ENCODE peak calls at places on chromosomes 13 and 19, in four cellular contexts. V, S, P and C are unnamed samples.

GRCh38 chr13:44795176-44795575 is 194.1 kb downstream of the NUFIP1 start:
- DNase-seq in P (no peak), V (peak; percentile 39), S (no peak), C (no peak)

GRCh38 chr13:20230913-20231838 is 943 bp downstream of the GJB6 start:
- DNase-seq in V (no peak), P (no peak), S (no peak), C (no peak)

GRCh38 chr13:37481005-37481857 is 117.3 kb downstream of the POSTN start:
- DNase-seq in V (no peak), S (no peak), P (no peak), C (peak; percentile 48)

GRCh38 chr13:107765724-107766436 is 449.5 kb downstream of the LIG4 start:
- DNase-seq in V (no peak), S (no peak), P (no peak), C (no peak)

GRCh38 chr13:108566413-108567170 is 62.8 kb upstream of the MYO16 start:
- DNase-seq in P (no peak), S (no peak), V (no peak), C (no peak)

GRCh38 chr19:52296400-52296772 is 583 bp upstream of the ZNF480 start:
- DNase-seq in P (no peak), V (no peak), S (no peak), C (no peak)

GRCh38 chr13:44815507-44816074 is 173.7 kb downstream of the NUFIP1 start:
- DNase-seq in V (no peak), P (peak; percentile 24), S (peak; percentile 88), C (peak; percentile 94)

GRCh38 chr19:49677232-49677881 is at the start of gene PRMT1:
- DNase-seq in V (no peak), S (no peak), P (no peak), C (no peak)

GRCh38 chr13:31172535-31172934 is 10.8 kb upstream of the HSPH1 start:
- DNase-seq in P (no peak), S (peak; percentile 62), V (no peak), C (peak; percentile 80)

GRCh38 chr13:112713517-112714253 is 23.8 kb downstream of the ATP11A start:
- DNase-seq in V (peak; percentile 70), S (no peak), P (no peak), C (no peak)

GRCh38 chr19:3443840-3444694 is 36.3 kb downstream of the SMIM24 start:
- DNase-seq in P (no peak), V (no peak), S (no peak), C (no peak)

GRCh38 chr19:2474232-2475017 is 1.5 kb upstream of the GADD45B start:
- DNase-seq in V (peak; percentile 97), S (no peak), P (peak; percentile 84), C (no peak)

GRCh38 chr19:46979103-46979769 is 40.4 kb upstream of the NPAS1 start:
- DNase-seq in P (no peak), V (no peak), S (no peak), C (no peak)

GRCh38 chr13:110503037-110503901 is 58.3 kb downstream of the RAB20 start:
- DNase-seq in V (no peak), S (peak; percentile 16), P (no peak), C (no peak)

GRCh38 chr19:9070066-9070465 is 16.8 kb upstream of the OR1M1 start:
- DNase-seq in P (no peak), S (no peak), V (no peak), C (no peak)

GRCh38 chr13:112638157-112638750 is 50.3 kb upstream of the TUBGCP3 start:
- DNase-seq in P (no peak), V (peak; percentile 79), S (no peak), C (no peak)

GRCh38 chr13:20231839-20232555 is at the start of gene GJB6:
- DNase-seq in P (no peak), V (no peak), S (no peak), C (no peak)

GRCh38 chr13:112947796-112948195 is 21.2 kb upstream of the MCF2L start:
- DNase-seq in P (no peak), S (no peak), V (no peak), C (no peak)

GRCh38 chr19:51124729-51125128 is at the start of gene SIGLEC9:
- DNase-seq in S (no peak), P (no peak), V (no peak), C (no peak)

GRCh38 chr13:69857188-69857821 is 250.3 kb upstream of the ATXN8OS start:
- DNase-seq in V (no peak), S (no peak), P (no peak), C (peak; percentile 28)

GRCh38 chr19:32287811-32288227 is 57.6 kb upstream of the ZNF507 start:
- DNase-seq in V (peak; percentile 93), P (peak; percentile 67), S (peak; percentile 59), C (peak; percentile 6)

GRCh38 chr13:80040977-80041310 is 300.0 kb downstream of the SPRY2 start:
- DNase-seq in S (no peak), P (no peak), V (no peak), C (no peak)

GRCh38 chr19:11322269-11323024 is 17.0 kb downstream of the RAB3D start:
- DNase-seq in V (no peak), P (no peak), S (no peak), C (no peak)

GRCh38 chr19:11405846-11406643 is 13.1 kb downstream of the RGL3 start:
- DNase-seq in V (no peak), S (no peak), P (no peak), C (no peak)

GRCh38 chr13:21913010-21913409 is 242.1 kb downstream of the FGF9 start:
- DNase-seq in V (no peak), P (no peak), S (no peak), C (no peak)

DNA sequence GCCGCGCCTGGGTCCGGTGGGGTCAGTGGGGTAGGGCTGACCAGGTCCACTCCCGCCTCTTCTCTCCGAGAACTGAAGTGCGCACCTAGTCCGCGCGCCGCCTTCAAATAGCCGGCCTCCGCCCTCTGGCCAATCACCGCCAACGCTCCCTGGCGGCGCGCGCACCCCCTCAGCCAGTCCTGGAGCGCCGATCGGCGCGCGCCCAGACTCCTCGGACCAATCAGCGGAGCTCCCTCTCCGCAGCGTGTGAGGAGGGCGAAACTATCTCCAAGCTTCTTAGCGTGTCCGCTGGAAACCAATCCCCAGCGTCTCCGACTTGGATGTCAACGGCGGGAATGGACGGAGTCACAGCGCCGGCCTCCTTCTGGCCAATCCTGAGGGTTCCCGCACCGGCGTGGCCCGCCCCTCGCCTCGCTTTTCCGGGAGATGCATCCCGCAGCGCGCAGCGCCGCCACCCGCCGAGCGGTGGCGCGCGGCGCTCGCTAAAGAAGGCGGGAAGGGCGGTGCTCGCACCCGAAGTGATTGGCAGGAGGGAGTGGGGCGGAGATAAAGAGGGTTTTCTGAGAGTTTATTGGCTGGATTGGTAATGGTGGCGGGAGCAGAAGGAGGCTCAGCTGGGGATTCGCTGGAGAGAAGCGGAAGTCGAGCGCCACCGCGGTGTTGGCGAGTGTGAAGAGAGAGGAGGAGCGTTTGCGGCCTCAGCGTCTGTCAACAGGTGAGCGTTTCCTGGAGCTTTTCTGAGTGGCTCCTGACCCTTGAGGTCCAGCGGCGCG is at the start of gene ASF1B:
- DNase-seq in V (peak; percentile 100), S (peak; percentile 100), P (peak; percentile 98), C (peak; percentile 100)
- TF ChIP-seq CTCF in V (peak; percentile 78), S (peak; percentile 59), P (peak; percentile 81), C (peak; percentile 62)

GRCh38 chr19:12665281-12665573 is 1.3 kb downstream of the MAN2B1 start:
- DNase-seq in S (no peak), V (no peak), P (peak; percentile 49), C (no peak)

GRCh38 chr19:12664406-12665280 is 1.9 kb downstream of the MAN2B1 start:
- DNase-seq in V (no peak), P (peak; percentile 54), S (no peak), C (no peak)

GRCh38 chr19:12666305-12667048 is at the start of the genes MAN2B1 and WDR83:
- DNase-seq in V (peak; percentile 93), P (peak; percentile 81), S (no peak), C (peak; percentile 20)

GRCh38 chr19:12667903-12668302 is 1.3 kb downstream of the WDR83 start:
- DNase-seq in V (no peak), S (no peak), P (no peak), C (no peak)

DNA sequence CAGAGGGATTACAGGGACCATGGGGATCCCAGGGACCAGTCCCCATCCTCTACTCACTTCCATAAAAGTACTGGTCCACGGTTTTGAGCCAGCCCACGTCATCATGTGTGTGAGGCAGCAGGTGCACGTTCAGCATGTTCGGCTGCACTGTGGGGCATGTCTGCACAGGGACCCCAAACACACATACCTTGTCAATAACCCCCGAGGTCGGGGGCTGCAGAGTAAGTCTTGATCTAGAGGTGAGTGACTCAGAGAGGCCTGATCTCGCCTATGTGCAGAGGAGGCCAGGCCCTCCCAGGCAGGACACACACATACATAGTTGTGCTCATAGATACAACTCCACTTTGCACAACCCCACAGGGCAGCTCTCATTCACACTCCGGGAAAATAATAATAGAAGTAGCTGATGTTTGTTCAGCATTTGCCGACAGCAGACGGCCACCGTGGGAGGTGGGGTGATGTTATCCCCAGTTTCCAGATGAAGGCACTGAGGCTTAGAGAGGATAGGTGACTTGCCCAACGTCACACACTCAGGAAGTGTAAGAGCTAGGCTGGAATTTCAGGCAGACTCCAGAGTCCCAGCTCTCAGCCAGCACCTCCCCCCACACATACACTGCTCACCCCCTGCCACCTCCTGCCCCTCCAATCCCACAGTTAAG is 767 bp downstream of the MAN2B1 start:
- DNase-seq in P (no peak), S (no peak), V (no peak), C (no peak)
- H3K4me3 ChIP-seq in P (peak overlapping the region; percentile 97), S (peak overlapping the region; percentile 80), V (peak overlapping the region; percentile 75), C (peak overlapping the region; percentile 57)

GRCh38 chr19:16403151-16403977 is 68.4 kb downstream of the EPS15L1 start:
- DNase-seq in P (no peak), S (no peak), V (no peak), C (no peak)

GRCh38 chr19:16404396-16404795 is 67.4 kb downstream of the EPS15L1 start:
- DNase-seq in P (no peak), S (no peak), V (no peak), C (no peak)

GRCh38 chr19:16406356-16406755 is 65.4 kb downstream of the EPS15L1 start:
- DNase-seq in V (no peak), P (no peak), S (no peak), C (no peak)

GRCh38 chr19:16405797-16406196 is 66.0 kb downstream of the EPS15L1 start:
- DNase-seq in V (no peak), P (no peak), S (no peak), C (no peak)

DNA sequence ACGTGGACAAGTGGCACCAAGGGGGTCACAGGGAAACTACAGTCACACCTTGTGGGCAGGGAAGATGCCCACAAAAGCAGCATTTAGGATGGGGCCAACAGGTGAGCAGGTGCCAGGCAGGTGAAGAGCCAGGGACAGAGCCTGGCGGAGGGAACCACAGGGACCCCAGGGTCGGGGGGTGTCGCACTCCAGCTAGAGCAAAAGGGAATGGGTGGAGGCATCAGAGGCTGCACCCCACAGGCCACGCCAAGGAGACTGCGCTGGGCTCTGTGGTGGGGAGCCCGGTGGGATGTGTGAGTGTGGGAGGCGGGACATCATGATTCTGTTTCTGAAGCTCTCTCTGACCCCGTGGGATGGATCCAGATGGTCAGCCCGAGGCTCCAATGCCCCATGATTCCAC is 66.7 kb downstream of the EPS15L1 start:
- DNase-seq in S (no peak), P (no peak), V (no peak), C (no peak)
- TF ChIP-seq CTCF in S (no peak), P (no peak), V (no peak), C (no peak)

GRCh38 chr13:46051958-46052313 is 610 bp downstream of the ZC3H13 start:
- DNase-seq in V (no peak), P (no peak), S (no peak), C (no peak)

GRCh38 chr13:46045424-46045823 is 7.1 kb downstream of the ZC3H13 start:
- DNase-seq in V (no peak), S (no peak), P (no peak), C (no peak)

GRCh38 chr13:46053162-46054012 is 841 bp upstream of the ZC3H13 start:
- DNase-seq in V (no peak), P (no peak), S (no peak), C (no peak)

GRCh38 chr13:46052314-46053161 is at the start of gene ZC3H13:
- DNase-seq in V (peak; percentile 98), P (peak; percentile 96), S (peak; percentile 79), C (peak; percentile 93)

GRCh38 chr13:46050771-46051170 is 1.8 kb downstream of the ZC3H13 start:
- DNase-seq in V (no peak), P (no peak), S (no peak), C (no peak)
- H3K4me3 ChIP-seq in V (no peak overlapping the region), P (no peak overlapping the region), S (no peak overlapping the region), C (no peak overlapping the region)